ENCODE peak calls at places on chromosomes 1 and 21, in six cellular contexts. One of them, this sample, is unnamed.

GRCh38 chr1:76500111-76500510 is 367.2 kb upstream of the ST6GALNAC5 start:
- DNase-seq in neural progenitor cell: no peak
- DNase-seq in CD8-positive, alpha-beta T cell: no peak
- DNase-seq in heart right ventricle: no peak
- DNase-seq in neuronal stem cell: no peak
- DNase-seq in aorta: no peak
- DNase-seq in this sample: no peak

GRCh38 chr1:181655756-181656155 is 172.4 kb downstream of the CACNA1E start:
- DNase-seq in neural progenitor cell: no peak
- DNase-seq in CD8-positive, alpha-beta T cell: no peak
- DNase-seq in heart right ventricle: no peak
- DNase-seq in neuronal stem cell: no peak
- DNase-seq in aorta: no peak
- DNase-seq in this sample: no peak

GRCh38 chr1:19336543-19336942 is 24.4 kb downstream of the SLC66A1 start:
- DNase-seq in neural progenitor cell: no peak
- DNase-seq in CD8-positive, alpha-beta T cell: no peak
- DNase-seq in heart right ventricle: no peak
- DNase-seq in neuronal stem cell: no peak
- DNase-seq in aorta: no peak
- DNase-seq in this sample: no peak

GRCh38 chr1:237211031-237211430 is 169.0 kb downstream of the RYR2 start:
- DNase-seq in neural progenitor cell: no peak
- DNase-seq in CD8-positive, alpha-beta T cell: no peak
- DNase-seq in heart right ventricle: no peak
- DNase-seq in neuronal stem cell: no peak
- DNase-seq in aorta: no peak
- DNase-seq in this sample: no peak

GRCh38 chr1:9376886-9377333 is 84.2 kb downstream of the SPSB1 start:
- DNase-seq in neural progenitor cell: no peak
- DNase-seq in CD8-positive, alpha-beta T cell: no peak
- DNase-seq in heart right ventricle: peak
- DNase-seq in neuronal stem cell: no peak
- DNase-seq in aorta: peak
- DNase-seq in this sample: no peak

GRCh38 chr1:222040163-222040900 is 298.4 kb upstream of the DUSP10 start:
- DNase-seq in neural progenitor cell: no peak
- DNase-seq in CD8-positive, alpha-beta T cell: no peak
- DNase-seq in heart right ventricle: no peak
- DNase-seq in neuronal stem cell: no peak
- DNase-seq in aorta: no peak
- DNase-seq in this sample: no peak

GRCh38 chr1:178411756-178412399 is 84.9 kb downstream of the CLEC20A start:
- DNase-seq in neural progenitor cell: no peak
- DNase-seq in CD8-positive, alpha-beta T cell: no peak
- DNase-seq in heart right ventricle: no peak
- DNase-seq in neuronal stem cell: no peak
- DNase-seq in aorta: no peak
- DNase-seq in this sample: no peak

GRCh38 chr1:6889875-6890480 is 104.7 kb downstream of the CAMTA1 start:
- DNase-seq in neural progenitor cell: peak
- DNase-seq in CD8-positive, alpha-beta T cell: no peak
- DNase-seq in heart right ventricle: no peak
- DNase-seq in neuronal stem cell: peak
- DNase-seq in aorta: peak
- DNase-seq in this sample: peak

GRCh38 chr21:44304041-44304738 is 4.3 kb downstream of the PFKL start:
- DNase-seq in neural progenitor cell: peak
- DNase-seq in CD8-positive, alpha-beta T cell: no peak
- DNase-seq in heart right ventricle: no peak
- DNase-seq in neuronal stem cell: no peak
- DNase-seq in aorta: no peak
- DNase-seq in this sample: no peak

GRCh38 chr21:31557421-31557955 is 102.0 kb upstream of the SOD1 start:
- DNase-seq in neural progenitor cell: peak
- DNase-seq in CD8-positive, alpha-beta T cell: no peak
- DNase-seq in heart right ventricle: no peak
- DNase-seq in neuronal stem cell: peak
- DNase-seq in aorta: peak
- DNase-seq in this sample: no peak

GRCh38 chr1:23657659-23658275 is 33.8 kb upstream of the RPL11 start:
- DNase-seq in neural progenitor cell: peak
- DNase-seq in CD8-positive, alpha-beta T cell: peak
- DNase-seq in heart right ventricle: peak
- DNase-seq in neuronal stem cell: peak
- DNase-seq in aorta: peak
- DNase-seq in this sample: peak

GRCh38 chr1:195604287-195604686 is 1004.0 kb downstream of the KCNT2 start:
- DNase-seq in neural progenitor cell: no peak
- DNase-seq in CD8-positive, alpha-beta T cell: no peak
- DNase-seq in heart right ventricle: no peak
- DNase-seq in neuronal stem cell: no peak
- DNase-seq in aorta: no peak
- DNase-seq in this sample: no peak

GRCh38 chr1:72140222-72140621 is 142.1 kb downstream of the NEGR1 start:
- DNase-seq in neural progenitor cell: no peak
- DNase-seq in CD8-positive, alpha-beta T cell: no peak
- DNase-seq in heart right ventricle: no peak
- DNase-seq in neuronal stem cell: no peak
- DNase-seq in aorta: no peak
- DNase-seq in this sample: no peak

GRCh38 chr1:151830055-151830454 is 1.5 kb downstream of the RORC start:
- DNase-seq in neural progenitor cell: no peak
- DNase-seq in CD8-positive, alpha-beta T cell: no peak
- DNase-seq in heart right ventricle: no peak
- DNase-seq in neuronal stem cell: no peak
- DNase-seq in aorta: no peak
- DNase-seq in this sample: no peak

GRCh38 chr1:200692321-200692720 is 22.6 kb upstream of the DDX59 start:
- DNase-seq in neural progenitor cell: no peak
- DNase-seq in CD8-positive, alpha-beta T cell: no peak
- DNase-seq in heart right ventricle: no peak
- DNase-seq in neuronal stem cell: no peak
- DNase-seq in aorta: no peak
- DNase-seq in this sample: no peak

GRCh38 chr1:22418852-22419480 is 32.7 kb upstream of the ZBTB40 start:
- DNase-seq in neural progenitor cell: no peak
- DNase-seq in CD8-positive, alpha-beta T cell: no peak
- DNase-seq in heart right ventricle: no peak
- DNase-seq in neuronal stem cell: no peak
- DNase-seq in aorta: no peak
- DNase-seq in this sample: peak

GRCh38 chr1:153985984-153986761 is at the start of gene RAB13:
- DNase-seq in neural progenitor cell: peak
- DNase-seq in CD8-positive, alpha-beta T cell: no peak
- DNase-seq in heart right ventricle: peak
- DNase-seq in neuronal stem cell: peak
- DNase-seq in aorta: peak
- DNase-seq in this sample: no peak

GRCh38 chr1:17422461-17422860 is 17.0 kb downstream of the RCC2 start:
- DNase-seq in neural progenitor cell: no peak
- DNase-seq in CD8-positive, alpha-beta T cell: no peak
- DNase-seq in heart right ventricle: no peak
- DNase-seq in neuronal stem cell: no peak
- DNase-seq in aorta: no peak
- DNase-seq in this sample: no peak

DNA sequence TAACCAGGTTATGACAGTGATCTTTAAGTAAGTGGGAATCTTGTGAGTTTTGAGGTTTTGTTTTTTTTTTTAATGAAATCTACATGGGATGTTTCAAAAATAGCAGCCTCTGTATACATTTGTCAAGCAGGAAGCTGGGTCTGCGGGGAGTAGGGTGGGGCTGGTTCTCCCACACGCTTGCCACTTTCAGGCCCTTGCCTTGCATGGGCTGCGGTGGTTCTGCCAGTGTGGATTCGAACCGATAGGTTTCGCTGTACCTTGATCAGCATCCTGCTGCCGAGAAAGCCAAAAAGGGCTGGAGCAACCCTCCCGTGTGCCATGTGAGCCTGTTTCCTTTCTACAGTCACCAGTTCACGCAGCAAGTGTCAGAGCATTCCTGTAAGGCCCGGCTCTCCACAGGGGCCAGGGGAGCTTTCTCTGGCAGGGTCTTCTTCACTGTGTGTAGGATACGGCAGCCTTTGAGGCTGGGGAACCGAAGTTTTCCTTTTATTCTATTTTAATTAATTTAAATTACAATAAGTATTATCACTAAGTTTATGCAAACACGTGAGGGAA is 79.2 kb upstream of the SAMD11 start:
- DNase-seq in neural progenitor cell: peak
- DNase-seq in CD8-positive, alpha-beta T cell: peak
- DNase-seq in heart right ventricle: no peak
- DNase-seq in neuronal stem cell: no peak
- DNase-seq in aorta: no peak
- DNase-seq in this sample: no peak
- H3K27ac ChIP-seq in neural progenitor cell: no peak
- H3K27ac ChIP-seq in CD8-positive, alpha-beta T cell: no peak
- H3K27ac ChIP-seq in heart right ventricle: no peak
- H3K27ac ChIP-seq in neuronal stem cell: no peak
- H3K27ac ChIP-seq in aorta: no peak
- H3K27ac ChIP-seq in this sample: no peak

GRCh38 chr1:91736999-91737615 is 148.8 kb downstream of the TGFBR3 start:
- DNase-seq in neural progenitor cell: peak
- DNase-seq in CD8-positive, alpha-beta T cell: no peak
- DNase-seq in heart right ventricle: no peak
- DNase-seq in neuronal stem cell: peak
- DNase-seq in aorta: no peak
- DNase-seq in this sample: no peak
- H3K27ac ChIP-seq in neural progenitor cell: peak
- H3K27ac ChIP-seq in CD8-positive, alpha-beta T cell: no peak
- H3K27ac ChIP-seq in heart right ventricle: peak
- H3K27ac ChIP-seq in neuronal stem cell: peak
- H3K27ac ChIP-seq in aorta: peak
- H3K27ac ChIP-seq in this sample: no peak

DNA sequence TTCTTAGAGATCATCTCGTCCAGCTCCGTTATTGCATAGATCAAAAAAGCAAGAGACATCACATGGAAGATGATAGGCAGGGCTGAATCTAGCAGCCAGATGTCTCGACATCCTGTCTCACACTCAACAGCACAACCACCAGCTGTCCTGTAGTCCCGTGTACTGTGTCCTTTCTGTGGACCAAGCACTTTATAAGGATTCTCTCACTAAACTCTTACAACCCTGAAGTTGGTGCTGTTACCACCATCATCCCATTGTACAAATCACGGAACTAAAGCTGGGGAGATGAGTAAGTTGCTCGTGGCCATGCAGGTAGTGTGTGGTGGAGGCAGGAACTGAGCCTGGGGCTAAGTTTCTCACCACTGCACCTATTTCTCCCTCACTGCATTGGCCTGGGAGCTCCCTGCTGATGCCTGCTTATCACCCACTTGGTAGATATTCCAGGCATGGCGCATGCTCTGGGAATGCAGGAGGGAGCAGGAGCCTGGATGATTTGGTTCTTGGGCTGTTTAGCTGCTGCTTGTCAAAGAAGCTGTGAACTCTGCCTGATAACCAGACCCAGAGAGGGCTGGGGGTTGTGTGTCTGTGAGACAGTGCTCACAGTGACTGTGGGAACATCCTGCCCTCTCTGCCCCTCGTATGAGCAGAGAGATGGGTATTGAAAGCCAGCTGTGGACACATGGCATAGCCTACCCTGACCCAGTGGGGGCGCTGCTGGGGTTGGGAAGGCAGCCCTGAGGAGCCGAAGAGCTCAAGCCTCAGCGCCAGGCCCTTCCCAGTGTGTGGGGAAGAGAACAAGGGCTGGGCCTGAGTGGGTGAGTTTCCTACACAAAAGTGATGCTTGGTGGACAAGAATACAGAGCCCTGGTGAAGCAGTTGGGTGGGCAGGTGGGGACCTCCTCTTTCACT is 13.6 kb downstream of the PPFIA4 start:
- DNase-seq in neural progenitor cell: peak
- DNase-seq in CD8-positive, alpha-beta T cell: no peak
- DNase-seq in heart right ventricle: no peak
- DNase-seq in neuronal stem cell: no peak
- DNase-seq in aorta: no peak
- DNase-seq in this sample: peak
- H3K27ac ChIP-seq in neural progenitor cell: no peak
- H3K27ac ChIP-seq in CD8-positive, alpha-beta T cell: no peak
- H3K27ac ChIP-seq in heart right ventricle: peak
- H3K27ac ChIP-seq in neuronal stem cell: no peak
- H3K27ac ChIP-seq in aorta: no peak
- H3K27ac ChIP-seq in this sample: no peak

DNA sequence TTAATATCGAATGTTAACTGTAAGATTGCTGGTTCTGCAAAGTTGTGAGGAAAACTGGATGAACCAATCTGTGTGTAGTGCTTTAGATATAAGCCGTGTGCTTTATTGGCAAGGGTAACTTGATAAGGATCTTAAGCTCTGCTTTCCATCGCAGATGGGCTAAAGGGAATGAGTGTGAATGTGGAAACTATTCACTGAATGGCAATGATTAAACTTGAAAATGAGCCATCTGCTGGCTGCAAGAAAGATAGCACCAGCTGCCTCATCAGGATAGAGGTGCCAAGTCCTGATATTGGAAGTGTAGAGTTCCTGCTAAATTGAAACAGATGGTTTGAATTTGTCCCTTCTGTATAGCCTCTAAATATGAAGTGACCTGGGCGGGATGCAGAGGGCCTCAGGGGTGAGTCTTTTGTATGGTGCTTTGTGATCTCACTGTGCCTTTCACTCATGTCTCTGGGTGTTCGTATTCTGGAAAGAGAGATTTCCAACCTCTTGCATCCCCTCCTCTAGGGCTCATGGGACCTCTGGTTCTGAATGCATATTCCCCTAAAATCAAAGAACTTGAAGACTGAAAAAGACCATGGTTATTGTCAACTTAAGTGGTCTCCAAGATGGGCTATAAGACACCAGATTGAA is 9.2 kb downstream of the FCRL3 start:
- DNase-seq in neural progenitor cell: peak
- DNase-seq in CD8-positive, alpha-beta T cell: no peak
- DNase-seq in heart right ventricle: no peak
- DNase-seq in neuronal stem cell: peak
- DNase-seq in aorta: no peak
- DNase-seq in this sample: peak
- H3K27ac ChIP-seq in neural progenitor cell: no peak
- H3K27ac ChIP-seq in CD8-positive, alpha-beta T cell: no peak
- H3K27ac ChIP-seq in heart right ventricle: no peak
- H3K27ac ChIP-seq in neuronal stem cell: no peak
- H3K27ac ChIP-seq in aorta: no peak
- H3K27ac ChIP-seq in this sample: no peak

GRCh38 chr1:117618450-117619122 is 12.7 kb downstream of the TENT5C start:
- DNase-seq in neural progenitor cell: no peak
- DNase-seq in CD8-positive, alpha-beta T cell: no peak
- DNase-seq in heart right ventricle: no peak
- DNase-seq in neuronal stem cell: no peak
- DNase-seq in aorta: no peak
- DNase-seq in this sample: no peak
- H3K27ac ChIP-seq in neural progenitor cell: no peak
- H3K27ac ChIP-seq in CD8-positive, alpha-beta T cell: no peak
- H3K27ac ChIP-seq in heart right ventricle: no peak
- H3K27ac ChIP-seq in neuronal stem cell: no peak
- H3K27ac ChIP-seq in aorta: no peak
- H3K27ac ChIP-seq in this sample: no peak

DNA sequence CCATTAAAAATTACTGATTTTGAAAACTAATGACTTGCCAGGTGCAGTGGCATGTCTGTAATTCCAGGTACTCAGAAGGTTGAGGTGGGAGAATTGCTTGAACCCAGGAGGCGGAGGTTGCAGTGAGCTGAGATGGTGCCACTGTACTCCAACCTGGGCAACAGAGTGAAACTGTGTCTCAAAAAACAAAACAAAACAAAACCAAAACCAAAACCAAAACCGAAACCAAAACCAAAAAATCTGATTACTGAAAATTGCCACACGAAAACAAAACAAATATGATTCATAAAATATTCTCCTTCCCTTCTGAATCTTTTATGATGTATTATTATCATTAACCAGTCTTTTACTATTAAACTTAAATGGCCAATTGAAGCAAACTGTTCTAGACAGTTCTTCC is 74.1 kb downstream of the SERINC2 start:
- DNase-seq in neural progenitor cell: no peak
- DNase-seq in CD8-positive, alpha-beta T cell: no peak
- DNase-seq in heart right ventricle: no peak
- DNase-seq in neuronal stem cell: no peak
- DNase-seq in aorta: no peak
- DNase-seq in this sample: no peak
- H3K27ac ChIP-seq in neural progenitor cell: no peak
- H3K27ac ChIP-seq in CD8-positive, alpha-beta T cell: no peak
- H3K27ac ChIP-seq in heart right ventricle: no peak
- H3K27ac ChIP-seq in neuronal stem cell: no peak
- H3K27ac ChIP-seq in aorta: no peak
- H3K27ac ChIP-seq in this sample: no peak

This sample was measured in OCI-LY7.